ENCODE peak calls at places on chromosome 3, in five cellular contexts. X, S, T, K and Q are unnamed samples.

GRCh38 chr3:142886021-142886420 is 2.9 kb downstream of the PCOLCE2 start:
- DNase-seq in T (no peak), X (no peak), S (no peak), K (no peak), Q (no peak)

GRCh38 chr3:37198996-37199395 is 24.6 kb upstream of the LRRFIP2 start:
- DNase-seq in T (no peak), S (no peak), X (peak; percentile 14), K (no peak), Q (no peak)

GRCh38 chr3:141431411-141432378 is 55.1 kb upstream of the RASA2 start:
- DNase-seq in K (no peak), S (no peak), X (no peak), T (no peak), Q (no peak)

GRCh38 chr3:39903253-39903652 is 93.8 kb downstream of the MYRIP start:
- DNase-seq in K (no peak), X (no peak), S (no peak), T (no peak), Q (no peak)

GRCh38 chr3:133927543-133928066 is 31.9 kb upstream of the RAB6B start:
- DNase-seq in T (peak; percentile 58), S (peak; percentile 64), X (peak; percentile 42), K (no peak), Q (peak; percentile 62)

GRCh38 chr3:26376131-26376530 is 246.4 kb upstream of the LRRC3B start:
- DNase-seq in T (no peak), X (no peak), S (no peak), K (no peak), Q (peak; percentile 20)

GRCh38 chr3:82520846-82521245 is 759.4 kb upstream of the GBE1 start:
- DNase-seq in X (no peak), T (no peak), S (no peak), K (no peak), Q (no peak)

GRCh38 chr3:14925729-14926591 is 21.4 kb upstream of the NR2C2 start:
- DNase-seq in K (no peak), S (peak; percentile 44), X (peak; percentile 71), T (peak; percentile 52), Q (peak; percentile 64)

GRCh38 chr3:51139616-51140015 is 245.5 kb upstream of the MANF start:
- DNase-seq in S (no peak), K (no peak), T (no peak), X (no peak), Q (no peak)

GRCh38 chr3:72031581-72031980 is 246.6 kb upstream of the PROK2 start:
- DNase-seq in T (no peak), S (peak; percentile 18), K (no peak), X (peak; percentile 64), Q (no peak)

GRCh38 chr3:70829101-70829500 is 516.7 kb upstream of the MDFIC2 start:
- DNase-seq in T (no peak), K (no peak), S (no peak), X (peak; percentile 58), Q (no peak)

GRCh38 chr3:123739754-123740153 is 144.4 kb downstream of the MYLK start:
- DNase-seq in S (no peak), T (no peak), X (peak; percentile 80), K (no peak), Q (no peak)

GRCh38 chr3:160217675-160218074 is 7.5 kb upstream of the C3orf80 start:
- DNase-seq in S (no peak), T (no peak), K (no peak), X (no peak), Q (no peak)

GRCh38 chr3:124035463-124036121 is 43.7 kb upstream of the ROPN1 start:
- DNase-seq in K (no peak), S (no peak), T (no peak), X (no peak), Q (no peak)

GRCh38 chr3:149613988-149614387 is 43.8 kb downstream of the WWTR1 start:
- DNase-seq in K (no peak), X (no peak), S (no peak), T (no peak), Q (no peak)

GRCh38 chr3:11021611-11022011 is 29.1 kb downstream of the SLC6A1 start:
- DNase-seq in T (peak; percentile 43), X (no peak), K (no peak), S (no peak), Q (no peak)

GRCh38 chr3:170483485-170484262 is 65.0 kb downstream of the CLDN11 start:
- DNase-seq in S (no peak), T (peak; percentile 40), X (no peak), K (no peak), Q (no peak)

GRCh38 chr3:29099296-29099695 is 181.6 kb upstream of the RBMS3 start:
- DNase-seq in T (no peak), S (no peak), K (no peak), X (peak; percentile 13), Q (no peak)

GRCh38 chr3:45599984-45600650 is 5.6 kb downstream of the LIMD1 start:
- DNase-seq in T (no peak), X (no peak), K (no peak), S (no peak), Q (no peak)

GRCh38 chr3:53334742-53335141 is 12.6 kb downstream of the DCP1A start:
- DNase-seq in X (no peak), T (no peak), K (no peak), S (no peak), Q (no peak)

GRCh38 chr3:46858456-46858855 is 4.8 kb downstream of the MYL3 start:
- DNase-seq in X (no peak), S (no peak), T (no peak), K (no peak), Q (no peak)

GRCh38 chr3:189236352-189236751 is 64.6 kb downstream of the TPRG1 start:
- DNase-seq in S (no peak), T (no peak), K (no peak), X (no peak), Q (no peak)

GRCh38 chr3:177620073-177620472 is 422.8 kb upstream of the TBL1XR1 start:
- DNase-seq in T (no peak), S (no peak), X (no peak), K (no peak), Q (no peak)

GRCh38 chr3:177622520-177622919 is 425.2 kb upstream of the TBL1XR1 start:
- DNase-seq in K (no peak), S (no peak), T (no peak), X (no peak), Q (no peak)

GRCh38 chr3:177626014-177626413 is 428.7 kb upstream of the TBL1XR1 start:
- DNase-seq in T (no peak), X (no peak), K (no peak), S (no peak), Q (no peak)

GRCh38 chr3:177624523-177625495 is 427.5 kb upstream of the TBL1XR1 start:
- DNase-seq in K (no peak), X (no peak), T (no peak), S (no peak), Q (no peak)

GRCh38 chr3:177622982-177623617 is 425.8 kb upstream of the TBL1XR1 start:
- DNase-seq in T (no peak), K (no peak), X (no peak), S (no peak), Q (no peak)
- H2AK5ac ChIP-seq in T (no peak overlapping the region), K (no peak overlapping the region), X (peak overlapping the region; percentile 67), S (no peak overlapping the region), Q (no peak overlapping the region)

DNA sequence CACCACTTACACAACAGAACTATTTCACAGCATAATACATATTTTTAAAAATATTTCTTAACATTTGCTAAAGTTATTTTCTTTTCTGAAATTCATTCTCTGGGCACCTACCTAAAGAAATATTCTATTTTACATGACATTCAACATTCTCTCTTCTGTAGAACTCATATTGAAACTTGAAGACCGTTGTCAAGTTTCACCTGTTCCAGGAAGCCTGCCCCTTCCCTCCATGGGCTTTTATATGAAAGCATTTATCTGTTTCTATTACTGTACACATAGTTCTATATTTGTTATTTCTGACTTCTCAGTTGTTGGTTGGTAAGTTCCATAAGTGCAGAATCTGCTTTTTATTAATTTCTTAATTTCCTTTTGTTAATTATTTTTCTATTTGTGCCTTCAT is 204.3 kb upstream of the ALCAM start:
- DNase-seq in S (no peak), X (no peak), K (no peak), T (no peak), Q (no peak)
- H2BK12ac ChIP-seq in S (no peak overlapping the region), X (no peak overlapping the region), K (no peak overlapping the region), T (no peak overlapping the region), Q (no peak overlapping the region)

GRCh38 chr3:111071257-111072015 is at the start of gene NECTIN3:
- DNase-seq in K (no peak), T (peak; percentile 90), S (peak; percentile 71), X (peak; percentile 98), Q (peak; percentile 93)
- H3K14ac ChIP-seq in K (no peak within 1 kb of the TSS), T (peak within 1 kb of the TSS; percentile 79), S (peak within 1 kb of the TSS; percentile 98), X (no peak within 1 kb of the TSS), Q (peak within 1 kb of the TSS; percentile 100)

DNA sequence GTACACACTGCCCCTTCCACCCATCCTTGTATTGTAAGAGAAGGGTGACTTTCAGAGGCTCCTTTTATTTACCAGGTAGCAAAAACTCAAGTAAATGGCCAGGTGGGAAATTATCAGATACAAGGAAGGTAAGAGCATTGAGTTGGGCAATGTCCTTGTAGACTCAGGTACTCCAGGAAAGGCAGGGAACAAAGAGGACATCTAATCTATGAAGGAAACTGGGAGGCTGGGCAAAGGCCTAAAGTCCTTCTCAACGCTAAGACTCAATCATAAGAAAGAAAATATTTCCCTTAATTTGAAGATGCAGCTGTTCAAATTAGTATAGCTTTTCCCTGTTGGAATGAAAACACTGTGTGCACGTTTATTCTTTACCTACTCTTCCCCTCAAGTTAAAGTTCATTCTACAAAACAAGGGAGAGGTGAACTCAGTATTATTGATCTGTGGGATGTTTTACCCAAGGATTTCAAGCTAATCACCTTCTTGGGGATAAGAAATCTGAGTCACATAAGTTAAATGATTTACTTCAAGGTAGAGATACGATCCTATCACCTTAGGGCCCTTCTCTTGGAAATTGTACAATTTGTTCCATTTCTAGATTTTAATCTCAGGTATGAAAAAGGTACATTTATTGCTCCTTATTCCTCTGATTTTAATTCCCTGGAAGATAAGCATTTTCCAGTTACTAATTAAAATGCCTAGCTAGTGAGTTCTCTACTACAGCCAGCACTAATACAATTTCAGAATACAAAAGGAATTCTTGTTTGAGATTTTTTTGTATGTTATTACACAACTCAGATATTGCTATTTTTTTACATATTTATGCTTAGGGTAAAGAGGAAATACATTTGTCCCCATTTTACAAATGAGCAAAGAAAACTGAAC is 80.6 kb downstream of the PLD1 start:
- DNase-seq in K (no peak), S (no peak), X (no peak), T (no peak), Q (no peak)
- H2AK5ac ChIP-seq in K (no peak overlapping the region), S (no peak overlapping the region), X (no peak overlapping the region), T (no peak overlapping the region), Q (no peak overlapping the region)